ENCODE peak calls at places on chromosomes 6 and 20, in six cellular contexts. One of them, this sample, is unnamed.

GRCh38 chr20:49850463-49851233 is 38.0 kb downstream of the SLC9A8 start:
- DNase-seq in progenitor cell of endocrine pancreas: no peak
- DNase-seq in stimulated activated CD4-positive, alpha-beta T cell treated with anti-CD3 and anti-CD28 coated beads, TNF-alpha, amount 100 ng/mL, for 4 hours: no peak
- DNase-seq in AG08396: no peak
- DNase-seq in left ventricle myocardium inferior: no peak
- DNase-seq in HCT116: no peak
- DNase-seq in this sample: no peak

GRCh38 chr6:20403080-20403765 is 1.5 kb downstream of the E2F3 start:
- DNase-seq in progenitor cell of endocrine pancreas: peak; percentile 78
- DNase-seq in stimulated activated CD4-positive, alpha-beta T cell treated with anti-CD3 and anti-CD28 coated beads, TNF-alpha, amount 100 ng/mL, for 4 hours: peak; percentile 89
- DNase-seq in AG08396: peak; percentile 87
- DNase-seq in left ventricle myocardium inferior: peak; percentile 90
- DNase-seq in HCT116: peak; percentile 80
- DNase-seq in this sample: peak; percentile 92

GRCh38 chr6:133393891-133394290 is 152.7 kb downstream of the EYA4 start:
- DNase-seq in progenitor cell of endocrine pancreas: no peak
- DNase-seq in stimulated activated CD4-positive, alpha-beta T cell treated with anti-CD3 and anti-CD28 coated beads, TNF-alpha, amount 100 ng/mL, for 4 hours: no peak
- DNase-seq in AG08396: no peak
- DNase-seq in left ventricle myocardium inferior: no peak
- DNase-seq in HCT116: no peak
- DNase-seq in this sample: no peak

GRCh38 chr6:81241717-81242116 is 510.8 kb downstream of the TENT5A start:
- DNase-seq in progenitor cell of endocrine pancreas: no peak
- DNase-seq in stimulated activated CD4-positive, alpha-beta T cell treated with anti-CD3 and anti-CD28 coated beads, TNF-alpha, amount 100 ng/mL, for 4 hours: no peak
- DNase-seq in AG08396: peak; percentile 16
- DNase-seq in left ventricle myocardium inferior: no peak
- DNase-seq in HCT116: peak; percentile 27
- DNase-seq in this sample: peak; percentile 35

GRCh38 chr6:16684195-16684689 is 77.0 kb downstream of the ATXN1 start:
- DNase-seq in progenitor cell of endocrine pancreas: no peak
- DNase-seq in stimulated activated CD4-positive, alpha-beta T cell treated with anti-CD3 and anti-CD28 coated beads, TNF-alpha, amount 100 ng/mL, for 4 hours: no peak
- DNase-seq in AG08396: no peak
- DNase-seq in left ventricle myocardium inferior: no peak
- DNase-seq in HCT116: no peak
- DNase-seq in this sample: peak; percentile 32

GRCh38 chr6:16284472-16284871 is 46.1 kb downstream of the GMPR start:
- DNase-seq in progenitor cell of endocrine pancreas: no peak
- DNase-seq in stimulated activated CD4-positive, alpha-beta T cell treated with anti-CD3 and anti-CD28 coated beads, TNF-alpha, amount 100 ng/mL, for 4 hours: no peak
- DNase-seq in AG08396: no peak
- DNase-seq in left ventricle myocardium inferior: no peak
- DNase-seq in HCT116: no peak
- DNase-seq in this sample: no peak

GRCh38 chr6:164150221-164150620 is 735.7 kb downstream of the QKI start:
- DNase-seq in progenitor cell of endocrine pancreas: no peak
- DNase-seq in stimulated activated CD4-positive, alpha-beta T cell treated with anti-CD3 and anti-CD28 coated beads, TNF-alpha, amount 100 ng/mL, for 4 hours: no peak
- DNase-seq in AG08396: no peak
- DNase-seq in left ventricle myocardium inferior: no peak
- DNase-seq in HCT116: no peak
- DNase-seq in this sample: no peak

GRCh38 chr6:132132420-132132819 is 181.2 kb upstream of the CCN2 start:
- DNase-seq in progenitor cell of endocrine pancreas: no peak
- DNase-seq in stimulated activated CD4-positive, alpha-beta T cell treated with anti-CD3 and anti-CD28 coated beads, TNF-alpha, amount 100 ng/mL, for 4 hours: no peak
- DNase-seq in AG08396: no peak
- DNase-seq in left ventricle myocardium inferior: no peak
- DNase-seq in HCT116: no peak
- DNase-seq in this sample: no peak

GRCh38 chr6:166852484-166852975 is 103.8 kb downstream of the RNASET2 start:
- DNase-seq in progenitor cell of endocrine pancreas: no peak
- DNase-seq in stimulated activated CD4-positive, alpha-beta T cell treated with anti-CD3 and anti-CD28 coated beads, TNF-alpha, amount 100 ng/mL, for 4 hours: no peak
- DNase-seq in AG08396: no peak
- DNase-seq in left ventricle myocardium inferior: no peak
- DNase-seq in HCT116: no peak
- DNase-seq in this sample: no peak

GRCh38 chr6:56911847-56912246 is 43.1 kb upstream of the BEND6 start:
- DNase-seq in progenitor cell of endocrine pancreas: no peak
- DNase-seq in stimulated activated CD4-positive, alpha-beta T cell treated with anti-CD3 and anti-CD28 coated beads, TNF-alpha, amount 100 ng/mL, for 4 hours: no peak
- DNase-seq in AG08396: peak; percentile 48
- DNase-seq in left ventricle myocardium inferior: no peak
- DNase-seq in HCT116: peak; percentile 50
- DNase-seq in this sample: peak; percentile 50

GRCh38 chr20:44643596-44644383 is 7.7 kb downstream of the ADA start:
- DNase-seq in progenitor cell of endocrine pancreas: no peak
- DNase-seq in stimulated activated CD4-positive, alpha-beta T cell treated with anti-CD3 and anti-CD28 coated beads, TNF-alpha, amount 100 ng/mL, for 4 hours: no peak
- DNase-seq in AG08396: peak; percentile 46
- DNase-seq in left ventricle myocardium inferior: peak; percentile 76
- DNase-seq in HCT116: no peak
- DNase-seq in this sample: peak; percentile 81

GRCh38 chr20:63521602-63522001 is 1.0 kb downstream of the PPDPF start:
- DNase-seq in progenitor cell of endocrine pancreas: peak; percentile 26
- DNase-seq in stimulated activated CD4-positive, alpha-beta T cell treated with anti-CD3 and anti-CD28 coated beads, TNF-alpha, amount 100 ng/mL, for 4 hours: no peak
- DNase-seq in AG08396: no peak
- DNase-seq in left ventricle myocardium inferior: no peak
- DNase-seq in HCT116: no peak
- DNase-seq in this sample: no peak

GRCh38 chr6:153568601-153569000 is 437.5 kb upstream of the RGS17 start:
- DNase-seq in progenitor cell of endocrine pancreas: no peak
- DNase-seq in stimulated activated CD4-positive, alpha-beta T cell treated with anti-CD3 and anti-CD28 coated beads, TNF-alpha, amount 100 ng/mL, for 4 hours: no peak
- DNase-seq in AG08396: peak; percentile 1
- DNase-seq in left ventricle myocardium inferior: no peak
- DNase-seq in HCT116: no peak
- DNase-seq in this sample: no peak

GRCh38 chr6:132333639-132334516 is 67.4 kb downstream of the MOXD1 start:
- DNase-seq in progenitor cell of endocrine pancreas: peak; percentile 20
- DNase-seq in stimulated activated CD4-positive, alpha-beta T cell treated with anti-CD3 and anti-CD28 coated beads, TNF-alpha, amount 100 ng/mL, for 4 hours: no peak
- DNase-seq in AG08396: peak; percentile 72
- DNase-seq in left ventricle myocardium inferior: no peak
- DNase-seq in HCT116: peak; percentile 68
- DNase-seq in this sample: peak; percentile 92

GRCh38 chr6:89853068-89853467 is 23.4 kb downstream of the CASP8AP2 start:
- DNase-seq in progenitor cell of endocrine pancreas: no peak
- DNase-seq in stimulated activated CD4-positive, alpha-beta T cell treated with anti-CD3 and anti-CD28 coated beads, TNF-alpha, amount 100 ng/mL, for 4 hours: no peak
- DNase-seq in AG08396: peak; percentile 22
- DNase-seq in left ventricle myocardium inferior: no peak
- DNase-seq in HCT116: no peak
- DNase-seq in this sample: no peak

GRCh38 chr6:70391513-70391912 is 21.8 kb upstream of the FAM135A start:
- DNase-seq in progenitor cell of endocrine pancreas: no peak
- DNase-seq in stimulated activated CD4-positive, alpha-beta T cell treated with anti-CD3 and anti-CD28 coated beads, TNF-alpha, amount 100 ng/mL, for 4 hours: no peak
- DNase-seq in AG08396: no peak
- DNase-seq in left ventricle myocardium inferior: no peak
- DNase-seq in HCT116: no peak
- DNase-seq in this sample: no peak

GRCh38 chr6:35055906-35056305 is 85.2 kb downstream of the TCP11 start:
- DNase-seq in progenitor cell of endocrine pancreas: no peak
- DNase-seq in stimulated activated CD4-positive, alpha-beta T cell treated with anti-CD3 and anti-CD28 coated beads, TNF-alpha, amount 100 ng/mL, for 4 hours: no peak
- DNase-seq in AG08396: no peak
- DNase-seq in left ventricle myocardium inferior: no peak
- DNase-seq in HCT116: no peak
- DNase-seq in this sample: no peak